ENCODE peak calls at places on chromosomes 16 and 17, in eight cellular contexts. One of them, this sample, is unnamed.
A peak's percentile ranks its signal among the peaks of the same experiment; 100 is the strongest.

GRCh38 chr17:7634384-7634783 is 4.4 kb downstream of the SHBG start:
- DNase-seq in right lobe of liver: no peak
- DNase-seq in OCI-LY7: no peak
- DNase-seq in fibroblast of the aortic adventitia: peak; percentile 45
- DNase-seq in KBM-7: peak; percentile 63
- DNase-seq in retina: peak; percentile 77
- DNase-seq in stimulated activated CD4-positive, alpha-beta T cell treated with anti-CD3 and anti-CD28 coated beads, Interleukin-15, amount 100 ng/mL, for 48 hours: no peak
- DNase-seq in naive thymus-derived CD8-positive, alpha-beta T cell: no peak
- DNase-seq in this sample: peak; percentile 80

GRCh38 chr16:68539704-68540370 is 746 bp downstream of the ZFP90 start:
- DNase-seq in OCI-LY7: peak; percentile 46
- DNase-seq in fibroblast of the aortic adventitia: peak; percentile 26
- DNase-seq in KBM-7: peak; percentile 41
- DNase-seq in retina: peak; percentile 68
- DNase-seq in naive thymus-derived CD8-positive, alpha-beta T cell: no peak
- DNase-seq in right lobe of liver: peak; percentile 29
- DNase-seq in stimulated activated CD4-positive, alpha-beta T cell treated with anti-CD3 and anti-CD28 coated beads, Interleukin-15, amount 100 ng/mL, for 48 hours: peak; percentile 9
- DNase-seq in this sample: peak; percentile 34

GRCh38 chr17:58096892-58097291 is 13.7 kb downstream of the DYNLL2 start:
- DNase-seq in fibroblast of the aortic adventitia: no peak
- DNase-seq in naive thymus-derived CD8-positive, alpha-beta T cell: no peak
- DNase-seq in stimulated activated CD4-positive, alpha-beta T cell treated with anti-CD3 and anti-CD28 coated beads, Interleukin-15, amount 100 ng/mL, for 48 hours: no peak
- DNase-seq in right lobe of liver: no peak
- DNase-seq in KBM-7: no peak
- DNase-seq in retina: no peak
- DNase-seq in OCI-LY7: no peak
- DNase-seq in this sample: no peak

GRCh38 chr16:645852-646678 is 3.1 kb upstream of the WDR90 start:
- DNase-seq in right lobe of liver: peak; percentile 87
- DNase-seq in retina: no peak
- DNase-seq in stimulated activated CD4-positive, alpha-beta T cell treated with anti-CD3 and anti-CD28 coated beads, Interleukin-15, amount 100 ng/mL, for 48 hours: no peak
- DNase-seq in KBM-7: no peak
- DNase-seq in naive thymus-derived CD8-positive, alpha-beta T cell: no peak
- DNase-seq in fibroblast of the aortic adventitia: no peak
- DNase-seq in OCI-LY7: no peak
- DNase-seq in this sample: no peak

GRCh38 chr17:57868007-57868774 is 18.3 kb upstream of the MRPS23 start:
- DNase-seq in KBM-7: peak; percentile 97
- DNase-seq in stimulated activated CD4-positive, alpha-beta T cell treated with anti-CD3 and anti-CD28 coated beads, Interleukin-15, amount 100 ng/mL, for 48 hours: no peak
- DNase-seq in OCI-LY7: peak; percentile 85
- DNase-seq in right lobe of liver: no peak
- DNase-seq in fibroblast of the aortic adventitia: peak; percentile 94
- DNase-seq in naive thymus-derived CD8-positive, alpha-beta T cell: peak; percentile 24
- DNase-seq in retina: no peak
- DNase-seq in this sample: peak; percentile 91

GRCh38 chr16:28924399-28924761 is 658 bp downstream of the RABEP2 start:
- DNase-seq in fibroblast of the aortic adventitia: no peak
- DNase-seq in retina: no peak
- DNase-seq in OCI-LY7: no peak
- DNase-seq in stimulated activated CD4-positive, alpha-beta T cell treated with anti-CD3 and anti-CD28 coated beads, Interleukin-15, amount 100 ng/mL, for 48 hours: no peak
- DNase-seq in KBM-7: no peak
- DNase-seq in right lobe of liver: no peak
- DNase-seq in naive thymus-derived CD8-positive, alpha-beta T cell: no peak
- DNase-seq in this sample: no peak

GRCh38 chr17:61200349-61200735 is 199.3 kb upstream of the TBX2 start:
- DNase-seq in right lobe of liver: no peak
- DNase-seq in fibroblast of the aortic adventitia: no peak
- DNase-seq in KBM-7: no peak
- DNase-seq in retina: no peak
- DNase-seq in OCI-LY7: no peak
- DNase-seq in naive thymus-derived CD8-positive, alpha-beta T cell: no peak
- DNase-seq in stimulated activated CD4-positive, alpha-beta T cell treated with anti-CD3 and anti-CD28 coated beads, Interleukin-15, amount 100 ng/mL, for 48 hours: no peak
- DNase-seq in this sample: no peak

GRCh38 chr17:17841620-17842025 is 4.8 kb upstream of the SREBF1 start:
- DNase-seq in KBM-7: peak; percentile 42
- DNase-seq in naive thymus-derived CD8-positive, alpha-beta T cell: no peak
- DNase-seq in fibroblast of the aortic adventitia: no peak
- DNase-seq in retina: peak; percentile 54
- DNase-seq in stimulated activated CD4-positive, alpha-beta T cell treated with anti-CD3 and anti-CD28 coated beads, Interleukin-15, amount 100 ng/mL, for 48 hours: no peak
- DNase-seq in OCI-LY7: no peak
- DNase-seq in right lobe of liver: peak; percentile 42
- DNase-seq in this sample: no peak

GRCh38 chr17:28963841-28964240 is 12.5 kb upstream of the PHF12 start:
- DNase-seq in fibroblast of the aortic adventitia: no peak
- DNase-seq in stimulated activated CD4-positive, alpha-beta T cell treated with anti-CD3 and anti-CD28 coated beads, Interleukin-15, amount 100 ng/mL, for 48 hours: no peak
- DNase-seq in KBM-7: no peak
- DNase-seq in naive thymus-derived CD8-positive, alpha-beta T cell: no peak
- DNase-seq in right lobe of liver: peak; percentile 10
- DNase-seq in retina: no peak
- DNase-seq in OCI-LY7: no peak
- DNase-seq in this sample: no peak

GRCh38 chr16:3578610-3579551 is 1.7 kb upstream of the NLRC3 start:
- DNase-seq in fibroblast of the aortic adventitia: no peak
- DNase-seq in right lobe of liver: no peak
- DNase-seq in OCI-LY7: peak; percentile 93
- DNase-seq in retina: no peak
- DNase-seq in naive thymus-derived CD8-positive, alpha-beta T cell: peak; percentile 44
- DNase-seq in KBM-7: peak; percentile 77
- DNase-seq in stimulated activated CD4-positive, alpha-beta T cell treated with anti-CD3 and anti-CD28 coated beads, Interleukin-15, amount 100 ng/mL, for 48 hours: peak; percentile 65
- DNase-seq in this sample: no peak

GRCh38 chr17:80069886-80070177 is 31.5 kb upstream of the GAA start:
- DNase-seq in OCI-LY7: no peak
- DNase-seq in stimulated activated CD4-positive, alpha-beta T cell treated with anti-CD3 and anti-CD28 coated beads, Interleukin-15, amount 100 ng/mL, for 48 hours: no peak
- DNase-seq in KBM-7: no peak
- DNase-seq in naive thymus-derived CD8-positive, alpha-beta T cell: no peak
- DNase-seq in retina: no peak
- DNase-seq in right lobe of liver: no peak
- DNase-seq in fibroblast of the aortic adventitia: peak; percentile 25
- DNase-seq in this sample: no peak

GRCh38 chr17:31915456-31916100 is 14.1 kb upstream of the UTP6 start:
- DNase-seq in KBM-7: no peak
- DNase-seq in naive thymus-derived CD8-positive, alpha-beta T cell: no peak
- DNase-seq in right lobe of liver: no peak
- DNase-seq in OCI-LY7: no peak
- DNase-seq in stimulated activated CD4-positive, alpha-beta T cell treated with anti-CD3 and anti-CD28 coated beads, Interleukin-15, amount 100 ng/mL, for 48 hours: no peak
- DNase-seq in retina: no peak
- DNase-seq in fibroblast of the aortic adventitia: peak; percentile 20
- DNase-seq in this sample: no peak

GRCh38 chr17:81391964-81392908 is 3.0 kb upstream of the BAHCC1 start:
- DNase-seq in KBM-7: no peak
- DNase-seq in fibroblast of the aortic adventitia: peak; percentile 80
- DNase-seq in OCI-LY7: no peak
- DNase-seq in naive thymus-derived CD8-positive, alpha-beta T cell: no peak
- DNase-seq in right lobe of liver: peak; percentile 50
- DNase-seq in retina: peak; percentile 71
- DNase-seq in stimulated activated CD4-positive, alpha-beta T cell treated with anti-CD3 and anti-CD28 coated beads, Interleukin-15, amount 100 ng/mL, for 48 hours: no peak
- DNase-seq in this sample: peak; percentile 78

GRCh38 chr16:24203675-24204074 is 52.5 kb upstream of the CACNG3 start:
- DNase-seq in right lobe of liver: no peak
- DNase-seq in KBM-7: no peak
- DNase-seq in naive thymus-derived CD8-positive, alpha-beta T cell: no peak
- DNase-seq in OCI-LY7: peak; percentile 10
- DNase-seq in fibroblast of the aortic adventitia: no peak
- DNase-seq in retina: no peak
- DNase-seq in stimulated activated CD4-positive, alpha-beta T cell treated with anti-CD3 and anti-CD28 coated beads, Interleukin-15, amount 100 ng/mL, for 48 hours: no peak
- DNase-seq in this sample: no peak

GRCh38 chr17:14712471-14713075 is 411.7 kb downstream of the HS3ST3B1 start:
- DNase-seq in retina: no peak
- DNase-seq in KBM-7: no peak
- DNase-seq in OCI-LY7: no peak
- DNase-seq in fibroblast of the aortic adventitia: no peak
- DNase-seq in right lobe of liver: no peak
- DNase-seq in stimulated activated CD4-positive, alpha-beta T cell treated with anti-CD3 and anti-CD28 coated beads, Interleukin-15, amount 100 ng/mL, for 48 hours: no peak
- DNase-seq in naive thymus-derived CD8-positive, alpha-beta T cell: no peak
- DNase-seq in this sample: no peak

GRCh38 chr17:22266231-22266630 is 573.9 kb downstream of the KCNJ18 start:
- DNase-seq in retina: no peak
- DNase-seq in OCI-LY7: no peak
- DNase-seq in naive thymus-derived CD8-positive, alpha-beta T cell: no peak
- DNase-seq in fibroblast of the aortic adventitia: no peak
- DNase-seq in KBM-7: no peak
- DNase-seq in right lobe of liver: no peak
- DNase-seq in stimulated activated CD4-positive, alpha-beta T cell treated with anti-CD3 and anti-CD28 coated beads, Interleukin-15, amount 100 ng/mL, for 48 hours: no peak
- DNase-seq in this sample: no peak

GRCh38 chr16:82456683-82457082 is 170.1 kb upstream of the CDH13 start:
- DNase-seq in naive thymus-derived CD8-positive, alpha-beta T cell: no peak
- DNase-seq in fibroblast of the aortic adventitia: peak; percentile 51
- DNase-seq in stimulated activated CD4-positive, alpha-beta T cell treated with anti-CD3 and anti-CD28 coated beads, Interleukin-15, amount 100 ng/mL, for 48 hours: peak; percentile 28
- DNase-seq in retina: peak; percentile 64
- DNase-seq in KBM-7: peak; percentile 52
- DNase-seq in OCI-LY7: peak; percentile 54
- DNase-seq in right lobe of liver: peak; percentile 61
- DNase-seq in this sample: peak; percentile 48

GRCh38 chr16:19130852-19131808 is 17.4 kb downstream of the ITPRIPL2 start:
- DNase-seq in right lobe of liver: no peak
- DNase-seq in fibroblast of the aortic adventitia: peak; percentile 58
- DNase-seq in KBM-7: peak; percentile 78
- DNase-seq in retina: no peak
- DNase-seq in naive thymus-derived CD8-positive, alpha-beta T cell: no peak
- DNase-seq in stimulated activated CD4-positive, alpha-beta T cell treated with anti-CD3 and anti-CD28 coated beads, Interleukin-15, amount 100 ng/mL, for 48 hours: no peak
- DNase-seq in OCI-LY7: peak; percentile 37
- DNase-seq in this sample: peak; percentile 44

GRCh38 chr17:36807496-36808180 is 129.6 kb upstream of the LHX1 start:
- DNase-seq in stimulated activated CD4-positive, alpha-beta T cell treated with anti-CD3 and anti-CD28 coated beads, Interleukin-15, amount 100 ng/mL, for 48 hours: no peak
- DNase-seq in retina: no peak
- DNase-seq in right lobe of liver: no peak
- DNase-seq in OCI-LY7: no peak
- DNase-seq in naive thymus-derived CD8-positive, alpha-beta T cell: no peak
- DNase-seq in KBM-7: no peak
- DNase-seq in fibroblast of the aortic adventitia: no peak
- DNase-seq in this sample: no peak

GRCh38 chr17:38727661-38728220 is 2.4 kb upstream of the CISD3 start:
- DNase-seq in right lobe of liver: no peak
- DNase-seq in OCI-LY7: no peak
- DNase-seq in stimulated activated CD4-positive, alpha-beta T cell treated with anti-CD3 and anti-CD28 coated beads, Interleukin-15, amount 100 ng/mL, for 48 hours: peak; percentile 85
- DNase-seq in KBM-7: no peak
- DNase-seq in naive thymus-derived CD8-positive, alpha-beta T cell: no peak
- DNase-seq in retina: no peak
- DNase-seq in fibroblast of the aortic adventitia: no peak
- DNase-seq in this sample: no peak

GRCh38 chr16:50208460-50208931 is 55.4 kb downstream of the TENT4B start:
- DNase-seq in KBM-7: no peak
- DNase-seq in naive thymus-derived CD8-positive, alpha-beta T cell: no peak
- DNase-seq in stimulated activated CD4-positive, alpha-beta T cell treated with anti-CD3 and anti-CD28 coated beads, Interleukin-15, amount 100 ng/mL, for 48 hours: no peak
- DNase-seq in OCI-LY7: no peak
- DNase-seq in retina: no peak
- DNase-seq in right lobe of liver: no peak
- DNase-seq in fibroblast of the aortic adventitia: no peak
- DNase-seq in this sample: peak; percentile 23

GRCh38 chr17:81335388-81336157 is 40.5 kb upstream of the SLC38A10 start:
- DNase-seq in KBM-7: no peak
- DNase-seq in fibroblast of the aortic adventitia: no peak
- DNase-seq in retina: no peak
- DNase-seq in right lobe of liver: no peak
- DNase-seq in naive thymus-derived CD8-positive, alpha-beta T cell: no peak
- DNase-seq in OCI-LY7: no peak
- DNase-seq in stimulated activated CD4-positive, alpha-beta T cell treated with anti-CD3 and anti-CD28 coated beads, Interleukin-15, amount 100 ng/mL, for 48 hours: no peak
- DNase-seq in this sample: no peak

GRCh38 chr17:49365667-49366066 is 3.6 kb upstream of the ZNF652 start:
- DNase-seq in right lobe of liver: no peak
- DNase-seq in stimulated activated CD4-positive, alpha-beta T cell treated with anti-CD3 and anti-CD28 coated beads, Interleukin-15, amount 100 ng/mL, for 48 hours: no peak
- DNase-seq in naive thymus-derived CD8-positive, alpha-beta T cell: no peak
- DNase-seq in OCI-LY7: peak; percentile 58
- DNase-seq in fibroblast of the aortic adventitia: no peak
- DNase-seq in retina: no peak
- DNase-seq in KBM-7: peak; percentile 64
- DNase-seq in this sample: peak; percentile 24

GRCh38 chr16:10895053-10895946 is 18.3 kb downstream of the CIITA start:
- DNase-seq in naive thymus-derived CD8-positive, alpha-beta T cell: no peak
- DNase-seq in KBM-7: peak; percentile 49
- DNase-seq in stimulated activated CD4-positive, alpha-beta T cell treated with anti-CD3 and anti-CD28 coated beads, Interleukin-15, amount 100 ng/mL, for 48 hours: peak; percentile 21
- DNase-seq in OCI-LY7: peak; percentile 52
- DNase-seq in right lobe of liver: peak; percentile 51
- DNase-seq in fibroblast of the aortic adventitia: peak; percentile 31
- DNase-seq in retina: peak; percentile 53
- DNase-seq in this sample: peak; percentile 44

GRCh38 chr16:66750279-66751134 is 902 bp downstream of the DYNC1LI2 start:
- DNase-seq in stimulated activated CD4-positive, alpha-beta T cell treated with anti-CD3 and anti-CD28 coated beads, Interleukin-15, amount 100 ng/mL, for 48 hours: no peak
- DNase-seq in OCI-LY7: peak; percentile 16
- DNase-seq in retina: no peak
- DNase-seq in fibroblast of the aortic adventitia: no peak
- DNase-seq in KBM-7: no peak
- DNase-seq in right lobe of liver: no peak
- DNase-seq in naive thymus-derived CD8-positive, alpha-beta T cell: no peak
- DNase-seq in this sample: peak; percentile 16

GRCh38 chr17:30824002-30824355 is 513 bp downstream of the CRLF3 start:
- DNase-seq in OCI-LY7: peak; percentile 36
- DNase-seq in right lobe of liver: peak; percentile 36
- DNase-seq in stimulated activated CD4-positive, alpha-beta T cell treated with anti-CD3 and anti-CD28 coated beads, Interleukin-15, amount 100 ng/mL, for 48 hours: no peak
- DNase-seq in KBM-7: peak; percentile 45
- DNase-seq in naive thymus-derived CD8-positive, alpha-beta T cell: no peak
- DNase-seq in retina: no peak
- DNase-seq in fibroblast of the aortic adventitia: no peak
- DNase-seq in this sample: peak; percentile 52

GRCh38 chr16:82857693-82858337 is 231.0 kb downstream of the CDH13 start:
- DNase-seq in OCI-LY7: no peak
- DNase-seq in fibroblast of the aortic adventitia: no peak
- DNase-seq in right lobe of liver: no peak
- DNase-seq in KBM-7: no peak
- DNase-seq in stimulated activated CD4-positive, alpha-beta T cell treated with anti-CD3 and anti-CD28 coated beads, Interleukin-15, amount 100 ng/mL, for 48 hours: no peak
- DNase-seq in naive thymus-derived CD8-positive, alpha-beta T cell: no peak
- DNase-seq in retina: no peak
- DNase-seq in this sample: no peak

GRCh38 chr17:79674506-79675412 is 56.0 kb upstream of the ENPP7 start:
- DNase-seq in naive thymus-derived CD8-positive, alpha-beta T cell: no peak
- DNase-seq in retina: no peak
- DNase-seq in OCI-LY7: no peak
- DNase-seq in stimulated activated CD4-positive, alpha-beta T cell treated with anti-CD3 and anti-CD28 coated beads, Interleukin-15, amount 100 ng/mL, for 48 hours: no peak
- DNase-seq in right lobe of liver: no peak
- DNase-seq in KBM-7: no peak
- DNase-seq in fibroblast of the aortic adventitia: no peak
- DNase-seq in this sample: no peak

GRCh38 chr17:79873583-79873982 is 34.3 kb upstream of the CBX4 start:
- DNase-seq in fibroblast of the aortic adventitia: no peak
- DNase-seq in KBM-7: no peak
- DNase-seq in right lobe of liver: no peak
- DNase-seq in retina: no peak
- DNase-seq in stimulated activated CD4-positive, alpha-beta T cell treated with anti-CD3 and anti-CD28 coated beads, Interleukin-15, amount 100 ng/mL, for 48 hours: no peak
- DNase-seq in naive thymus-derived CD8-positive, alpha-beta T cell: no peak
- DNase-seq in OCI-LY7: no peak
- DNase-seq in this sample: no peak

GRCh38 chr17:71057938-71058337 is 888.6 kb downstream of the KCNJ2 start:
- DNase-seq in KBM-7: no peak
- DNase-seq in stimulated activated CD4-positive, alpha-beta T cell treated with anti-CD3 and anti-CD28 coated beads, Interleukin-15, amount 100 ng/mL, for 48 hours: no peak
- DNase-seq in right lobe of liver: no peak
- DNase-seq in retina: no peak
- DNase-seq in fibroblast of the aortic adventitia: no peak
- DNase-seq in naive thymus-derived CD8-positive, alpha-beta T cell: no peak
- DNase-seq in OCI-LY7: no peak
- DNase-seq in this sample: no peak

GRCh38 chr17:76357597-76358158 is 4.0 kb upstream of the PRPSAP1 start:
- DNase-seq in stimulated activated CD4-positive, alpha-beta T cell treated with anti-CD3 and anti-CD28 coated beads, Interleukin-15, amount 100 ng/mL, for 48 hours: no peak
- DNase-seq in retina: no peak
- DNase-seq in right lobe of liver: no peak
- DNase-seq in KBM-7: no peak
- DNase-seq in fibroblast of the aortic adventitia: no peak
- DNase-seq in OCI-LY7: no peak
- DNase-seq in naive thymus-derived CD8-positive, alpha-beta T cell: no peak
- DNase-seq in this sample: no peak

GRCh38 chr17:63042443-63042842 is 76.4 kb downstream of the TANC2 start:
- DNase-seq in naive thymus-derived CD8-positive, alpha-beta T cell: no peak
- DNase-seq in KBM-7: no peak
- DNase-seq in retina: no peak
- DNase-seq in right lobe of liver: no peak
- DNase-seq in OCI-LY7: no peak
- DNase-seq in fibroblast of the aortic adventitia: no peak
- DNase-seq in stimulated activated CD4-positive, alpha-beta T cell treated with anti-CD3 and anti-CD28 coated beads, Interleukin-15, amount 100 ng/mL, for 48 hours: no peak
- DNase-seq in this sample: no peak

GRCh38 chr17:79508291-79508716 is 102.5 kb downstream of the RBFOX3 start:
- DNase-seq in fibroblast of the aortic adventitia: no peak
- DNase-seq in KBM-7: no peak
- DNase-seq in OCI-LY7: no peak
- DNase-seq in naive thymus-derived CD8-positive, alpha-beta T cell: no peak
- DNase-seq in stimulated activated CD4-positive, alpha-beta T cell treated with anti-CD3 and anti-CD28 coated beads, Interleukin-15, amount 100 ng/mL, for 48 hours: no peak
- DNase-seq in right lobe of liver: no peak
- DNase-seq in retina: no peak
- DNase-seq in this sample: no peak

GRCh38 chr17:43352579-43352978 is 46.2 kb upstream of the ARL4D start:
- DNase-seq in fibroblast of the aortic adventitia: no peak
- DNase-seq in right lobe of liver: no peak
- DNase-seq in OCI-LY7: no peak
- DNase-seq in stimulated activated CD4-positive, alpha-beta T cell treated with anti-CD3 and anti-CD28 coated beads, Interleukin-15, amount 100 ng/mL, for 48 hours: no peak
- DNase-seq in KBM-7: no peak
- DNase-seq in naive thymus-derived CD8-positive, alpha-beta T cell: no peak
- DNase-seq in retina: no peak
- DNase-seq in this sample: no peak